ENCODE peak calls at places on chromosomes 16 and 17, in ten cellular contexts. One of them, this sample, is unnamed.

GRCh38 chr16:56203052-56203451 is 11.8 kb downstream of the GNAO1 start:
- DNase-seq in NCI-H524 treated with DMSO at 0.1 percent for 48 hours: no peak
- DNase-seq in endothelial cell: no peak
- DNase-seq in IMR-90: peak; percentile 6
- DNase-seq in activated T-cell treated with anti-CD3 and anti-CD28 coated beads, Interleukin-2, amount 50 U/mL, for 24 hours: peak; percentile 58
- DNase-seq in cerebellar cortex: no peak
- DNase-seq in breast epithelium: no peak
- DNase-seq in adrenal gland: peak; percentile 10
- DNase-seq in kidney tubule cell: peak; percentile 61
- DNase-seq in NCI-H460: peak; percentile 36
- DNase-seq in this sample: no peak

GRCh38 chr17:1003972-1004768 is 7.2 kb downstream of the TIMM22 start:
- DNase-seq in NCI-H524 treated with DMSO at 0.1 percent for 48 hours: no peak
- DNase-seq in endothelial cell: no peak
- DNase-seq in IMR-90: no peak
- DNase-seq in activated T-cell treated with anti-CD3 and anti-CD28 coated beads, Interleukin-2, amount 50 U/mL, for 24 hours: no peak
- DNase-seq in cerebellar cortex: no peak
- DNase-seq in breast epithelium: no peak
- DNase-seq in adrenal gland: peak; percentile 72
- DNase-seq in kidney tubule cell: no peak
- DNase-seq in NCI-H460: no peak
- DNase-seq in this sample: no peak

GRCh38 chr17:72400863-72401262 is 280.0 kb downstream of the SOX9 start:
- DNase-seq in NCI-H524 treated with DMSO at 0.1 percent for 48 hours: no peak
- DNase-seq in endothelial cell: no peak
- DNase-seq in IMR-90: peak; percentile 40
- DNase-seq in activated T-cell treated with anti-CD3 and anti-CD28 coated beads, Interleukin-2, amount 50 U/mL, for 24 hours: no peak
- DNase-seq in cerebellar cortex: no peak
- DNase-seq in breast epithelium: no peak
- DNase-seq in adrenal gland: no peak
- DNase-seq in kidney tubule cell: no peak
- DNase-seq in NCI-H460: no peak
- DNase-seq in this sample: no peak

GRCh38 chr17:65064452-65065019 is 8.0 kb upstream of the GNA13 start:
- DNase-seq in NCI-H524 treated with DMSO at 0.1 percent for 48 hours: no peak
- DNase-seq in endothelial cell: no peak
- DNase-seq in IMR-90: peak; percentile 88
- DNase-seq in activated T-cell treated with anti-CD3 and anti-CD28 coated beads, Interleukin-2, amount 50 U/mL, for 24 hours: no peak
- DNase-seq in cerebellar cortex: no peak
- DNase-seq in breast epithelium: peak; percentile 67
- DNase-seq in adrenal gland: no peak
- DNase-seq in kidney tubule cell: peak; percentile 95
- DNase-seq in NCI-H460: peak; percentile 40
- DNase-seq in this sample: no peak

GRCh38 chr17:76077582-76078110 is 1.3 kb upstream of the ZACN start:
- DNase-seq in NCI-H524 treated with DMSO at 0.1 percent for 48 hours: no peak
- DNase-seq in endothelial cell: no peak
- DNase-seq in IMR-90: no peak
- DNase-seq in activated T-cell treated with anti-CD3 and anti-CD28 coated beads, Interleukin-2, amount 50 U/mL, for 24 hours: no peak
- DNase-seq in cerebellar cortex: no peak
- DNase-seq in breast epithelium: no peak
- DNase-seq in adrenal gland: no peak
- DNase-seq in kidney tubule cell: no peak
- DNase-seq in NCI-H460: no peak
- DNase-seq in this sample: no peak

GRCh38 chr17:21167303-21167702 is 40.5 kb downstream of the DHRS7B start:
- DNase-seq in NCI-H524 treated with DMSO at 0.1 percent for 48 hours: no peak
- DNase-seq in endothelial cell: no peak
- DNase-seq in IMR-90: peak; percentile 5
- DNase-seq in activated T-cell treated with anti-CD3 and anti-CD28 coated beads, Interleukin-2, amount 50 U/mL, for 24 hours: no peak
- DNase-seq in cerebellar cortex: no peak
- DNase-seq in breast epithelium: no peak
- DNase-seq in adrenal gland: no peak
- DNase-seq in kidney tubule cell: no peak
- DNase-seq in NCI-H460: no peak
- DNase-seq in this sample: no peak

GRCh38 chr16:4402439-4403132 is 13.8 kb downstream of the CORO7 start:
- DNase-seq in NCI-H524 treated with DMSO at 0.1 percent for 48 hours: no peak
- DNase-seq in endothelial cell: peak; percentile 93
- DNase-seq in IMR-90: peak; percentile 62
- DNase-seq in activated T-cell treated with anti-CD3 and anti-CD28 coated beads, Interleukin-2, amount 50 U/mL, for 24 hours: peak; percentile 83
- DNase-seq in cerebellar cortex: peak; percentile 80
- DNase-seq in breast epithelium: peak; percentile 74
- DNase-seq in adrenal gland: peak; percentile 87
- DNase-seq in kidney tubule cell: peak; percentile 68
- DNase-seq in NCI-H460: peak; percentile 74
- DNase-seq in this sample: no peak

GRCh38 chr17:38465420-38466345 is 37.4 kb downstream of the ARHGAP23 start:
- DNase-seq in NCI-H524 treated with DMSO at 0.1 percent for 48 hours: no peak
- DNase-seq in endothelial cell: no peak
- DNase-seq in IMR-90: peak; percentile 71
- DNase-seq in activated T-cell treated with anti-CD3 and anti-CD28 coated beads, Interleukin-2, amount 50 U/mL, for 24 hours: no peak
- DNase-seq in cerebellar cortex: peak; percentile 62
- DNase-seq in breast epithelium: peak; percentile 84
- DNase-seq in adrenal gland: peak; percentile 94
- DNase-seq in kidney tubule cell: peak; percentile 51
- DNase-seq in NCI-H460: peak; percentile 30
- DNase-seq in this sample: no peak

GRCh38 chr17:68435876-68436842 is 21.1 kb downstream of the WIPI1 start:
- DNase-seq in NCI-H524 treated with DMSO at 0.1 percent for 48 hours: peak; percentile 58
- DNase-seq in endothelial cell: peak; percentile 82
- DNase-seq in IMR-90: peak; percentile 81
- DNase-seq in activated T-cell treated with anti-CD3 and anti-CD28 coated beads, Interleukin-2, amount 50 U/mL, for 24 hours: peak; percentile 85
- DNase-seq in cerebellar cortex: peak; percentile 72
- DNase-seq in breast epithelium: peak; percentile 70
- DNase-seq in adrenal gland: peak; percentile 89
- DNase-seq in kidney tubule cell: peak; percentile 73
- DNase-seq in NCI-H460: peak; percentile 82
- DNase-seq in this sample: no peak

GRCh38 chr16:89195521-89196171 is 4.7 kb downstream of the SLC22A31 start:
- DNase-seq in NCI-H524 treated with DMSO at 0.1 percent for 48 hours: no peak
- DNase-seq in endothelial cell: no peak
- DNase-seq in IMR-90: no peak
- DNase-seq in activated T-cell treated with anti-CD3 and anti-CD28 coated beads, Interleukin-2, amount 50 U/mL, for 24 hours: no peak
- DNase-seq in cerebellar cortex: no peak
- DNase-seq in breast epithelium: no peak
- DNase-seq in adrenal gland: no peak
- DNase-seq in kidney tubule cell: no peak
- DNase-seq in NCI-H460: no peak
- DNase-seq in this sample: no peak

GRCh38 chr17:45775576-45776011 is 8.5 kb upstream of the CRHR1 start:
- DNase-seq in NCI-H524 treated with DMSO at 0.1 percent for 48 hours: peak; percentile 75
- DNase-seq in endothelial cell: no peak
- DNase-seq in IMR-90: no peak
- DNase-seq in activated T-cell treated with anti-CD3 and anti-CD28 coated beads, Interleukin-2, amount 50 U/mL, for 24 hours: no peak
- DNase-seq in cerebellar cortex: peak; percentile 67
- DNase-seq in breast epithelium: peak; percentile 61
- DNase-seq in adrenal gland: peak; percentile 86
- DNase-seq in kidney tubule cell: peak; percentile 70
- DNase-seq in NCI-H460: no peak
- DNase-seq in this sample: no peak

GRCh38 chr17:33778505-33779398 is 476.3 kb upstream of the CCL2 start:
- DNase-seq in NCI-H524 treated with DMSO at 0.1 percent for 48 hours: no peak
- DNase-seq in endothelial cell: peak; percentile 58
- DNase-seq in IMR-90: peak; percentile 69
- DNase-seq in activated T-cell treated with anti-CD3 and anti-CD28 coated beads, Interleukin-2, amount 50 U/mL, for 24 hours: peak; percentile 38
- DNase-seq in cerebellar cortex: peak; percentile 68
- DNase-seq in breast epithelium: peak; percentile 20
- DNase-seq in adrenal gland: peak; percentile 58
- DNase-seq in kidney tubule cell: peak; percentile 74
- DNase-seq in NCI-H460: peak; percentile 30
- DNase-seq in this sample: no peak

GRCh38 chr16:31471875-31472558 is at the start of gene TGFB1I1:
- DNase-seq in NCI-H524 treated with DMSO at 0.1 percent for 48 hours: no peak
- DNase-seq in endothelial cell: no peak
- DNase-seq in IMR-90: peak; percentile 80
- DNase-seq in activated T-cell treated with anti-CD3 and anti-CD28 coated beads, Interleukin-2, amount 50 U/mL, for 24 hours: no peak
- DNase-seq in cerebellar cortex: no peak
- DNase-seq in breast epithelium: peak; percentile 65
- DNase-seq in adrenal gland: peak; percentile 40
- DNase-seq in kidney tubule cell: peak; percentile 55
- DNase-seq in NCI-H460: no peak
- DNase-seq in this sample: no peak

GRCh38 chr17:28133562-28133970 is 91.1 kb downstream of the NLK start:
- DNase-seq in NCI-H524 treated with DMSO at 0.1 percent for 48 hours: no peak
- DNase-seq in endothelial cell: no peak
- DNase-seq in IMR-90: peak; percentile 89
- DNase-seq in activated T-cell treated with anti-CD3 and anti-CD28 coated beads, Interleukin-2, amount 50 U/mL, for 24 hours: no peak
- DNase-seq in cerebellar cortex: no peak
- DNase-seq in breast epithelium: no peak
- DNase-seq in adrenal gland: no peak
- DNase-seq in kidney tubule cell: peak; percentile 82
- DNase-seq in NCI-H460: no peak
- DNase-seq in this sample: no peak

GRCh38 chr16:24430937-24431760 is 108.2 kb upstream of the RBBP6 start:
- DNase-seq in NCI-H524 treated with DMSO at 0.1 percent for 48 hours: no peak
- DNase-seq in endothelial cell: no peak
- DNase-seq in IMR-90: no peak
- DNase-seq in activated T-cell treated with anti-CD3 and anti-CD28 coated beads, Interleukin-2, amount 50 U/mL, for 24 hours: no peak
- DNase-seq in cerebellar cortex: no peak
- DNase-seq in breast epithelium: no peak
- DNase-seq in adrenal gland: no peak
- DNase-seq in kidney tubule cell: peak; percentile 28
- DNase-seq in NCI-H460: no peak
- DNase-seq in this sample: no peak

GRCh38 chr16:85390511-85391174 is 222.5 kb upstream of the GSE1 start:
- DNase-seq in NCI-H524 treated with DMSO at 0.1 percent for 48 hours: no peak
- DNase-seq in endothelial cell: peak; percentile 3
- DNase-seq in IMR-90: peak; percentile 95
- DNase-seq in activated T-cell treated with anti-CD3 and anti-CD28 coated beads, Interleukin-2, amount 50 U/mL, for 24 hours: no peak
- DNase-seq in cerebellar cortex: peak; percentile 45
- DNase-seq in breast epithelium: peak; percentile 68
- DNase-seq in adrenal gland: peak; percentile 98
- DNase-seq in kidney tubule cell: peak; percentile 88
- DNase-seq in NCI-H460: peak; percentile 57
- DNase-seq in this sample: no peak

GRCh38 chr17:59439261-59439660 is 107.8 kb downstream of the YPEL2 start:
- DNase-seq in NCI-H524 treated with DMSO at 0.1 percent for 48 hours: no peak
- DNase-seq in endothelial cell: no peak
- DNase-seq in IMR-90: no peak
- DNase-seq in activated T-cell treated with anti-CD3 and anti-CD28 coated beads, Interleukin-2, amount 50 U/mL, for 24 hours: no peak
- DNase-seq in cerebellar cortex: no peak
- DNase-seq in breast epithelium: no peak
- DNase-seq in adrenal gland: no peak
- DNase-seq in kidney tubule cell: peak; percentile 64
- DNase-seq in NCI-H460: no peak
- DNase-seq in this sample: no peak

GRCh38 chr16:47519996-47520679 is 59.0 kb downstream of the PHKB start:
- DNase-seq in NCI-H524 treated with DMSO at 0.1 percent for 48 hours: no peak
- DNase-seq in endothelial cell: no peak
- DNase-seq in IMR-90: no peak
- DNase-seq in activated T-cell treated with anti-CD3 and anti-CD28 coated beads, Interleukin-2, amount 50 U/mL, for 24 hours: no peak
- DNase-seq in cerebellar cortex: no peak
- DNase-seq in breast epithelium: no peak
- DNase-seq in adrenal gland: peak; percentile 48
- DNase-seq in kidney tubule cell: no peak
- DNase-seq in NCI-H460: no peak
- DNase-seq in this sample: no peak

GRCh38 chr17:34917381-34917780 is 43.9 kb downstream of the CCT6B start:
- DNase-seq in NCI-H524 treated with DMSO at 0.1 percent for 48 hours: no peak
- DNase-seq in endothelial cell: no peak
- DNase-seq in IMR-90: no peak
- DNase-seq in activated T-cell treated with anti-CD3 and anti-CD28 coated beads, Interleukin-2, amount 50 U/mL, for 24 hours: no peak
- DNase-seq in cerebellar cortex: peak; percentile 89
- DNase-seq in breast epithelium: peak; percentile 54
- DNase-seq in adrenal gland: no peak
- DNase-seq in kidney tubule cell: no peak
- DNase-seq in NCI-H460: no peak
- DNase-seq in this sample: no peak

GRCh38 chr17:60526726-60527125 is 684 bp upstream of the APPBP2 start:
- DNase-seq in NCI-H524 treated with DMSO at 0.1 percent for 48 hours: no peak
- DNase-seq in endothelial cell: no peak
- DNase-seq in IMR-90: peak; percentile 48
- DNase-seq in activated T-cell treated with anti-CD3 and anti-CD28 coated beads, Interleukin-2, amount 50 U/mL, for 24 hours: no peak
- DNase-seq in cerebellar cortex: no peak
- DNase-seq in breast epithelium: no peak
- DNase-seq in adrenal gland: no peak
- DNase-seq in kidney tubule cell: peak; percentile 12
- DNase-seq in NCI-H460: no peak
- DNase-seq in this sample: no peak

GRCh38 chr17:27654654-27655524 is 23.9 kb downstream of the LGALS9 start:
- DNase-seq in NCI-H524 treated with DMSO at 0.1 percent for 48 hours: peak; percentile 65
- DNase-seq in endothelial cell: peak; percentile 87
- DNase-seq in IMR-90: peak; percentile 45
- DNase-seq in activated T-cell treated with anti-CD3 and anti-CD28 coated beads, Interleukin-2, amount 50 U/mL, for 24 hours: peak; percentile 81
- DNase-seq in cerebellar cortex: peak; percentile 68
- DNase-seq in breast epithelium: no peak
- DNase-seq in adrenal gland: peak; percentile 80
- DNase-seq in kidney tubule cell: peak; percentile 79
- DNase-seq in NCI-H460: peak; percentile 81
- DNase-seq in this sample: no peak

GRCh38 chr17:42171831-42172230 is 9.1 kb downstream of the KCNH4 start:
- DNase-seq in NCI-H524 treated with DMSO at 0.1 percent for 48 hours: no peak
- DNase-seq in endothelial cell: no peak
- DNase-seq in IMR-90: no peak
- DNase-seq in activated T-cell treated with anti-CD3 and anti-CD28 coated beads, Interleukin-2, amount 50 U/mL, for 24 hours: no peak
- DNase-seq in cerebellar cortex: no peak
- DNase-seq in breast epithelium: no peak
- DNase-seq in adrenal gland: no peak
- DNase-seq in kidney tubule cell: no peak
- DNase-seq in NCI-H460: no peak
- DNase-seq in this sample: no peak

GRCh38 chr17:44416558-44417289 is 27.3 kb upstream of the ITGA2B start:
- DNase-seq in NCI-H524 treated with DMSO at 0.1 percent for 48 hours: no peak
- DNase-seq in endothelial cell: no peak
- DNase-seq in IMR-90: no peak
- DNase-seq in activated T-cell treated with anti-CD3 and anti-CD28 coated beads, Interleukin-2, amount 50 U/mL, for 24 hours: no peak
- DNase-seq in cerebellar cortex: no peak
- DNase-seq in breast epithelium: no peak
- DNase-seq in adrenal gland: no peak
- DNase-seq in kidney tubule cell: peak; percentile 22
- DNase-seq in NCI-H460: no peak
- DNase-seq in this sample: no peak

GRCh38 chr16:70760221-70760620 is 40.7 kb downstream of the VAC14 start:
- DNase-seq in NCI-H524 treated with DMSO at 0.1 percent for 48 hours: no peak
- DNase-seq in endothelial cell: no peak
- DNase-seq in IMR-90: no peak
- DNase-seq in activated T-cell treated with anti-CD3 and anti-CD28 coated beads, Interleukin-2, amount 50 U/mL, for 24 hours: no peak
- DNase-seq in cerebellar cortex: no peak
- DNase-seq in breast epithelium: no peak
- DNase-seq in adrenal gland: no peak
- DNase-seq in kidney tubule cell: no peak
- DNase-seq in NCI-H460: no peak
- DNase-seq in this sample: no peak

GRCh38 chr17:48052956-48053757 is 5.0 kb downstream of the NFE2L1 start:
- DNase-seq in NCI-H524 treated with DMSO at 0.1 percent for 48 hours: no peak
- DNase-seq in endothelial cell: no peak
- DNase-seq in IMR-90: peak; percentile 40
- DNase-seq in activated T-cell treated with anti-CD3 and anti-CD28 coated beads, Interleukin-2, amount 50 U/mL, for 24 hours: no peak
- DNase-seq in cerebellar cortex: peak; percentile 46
- DNase-seq in breast epithelium: peak; percentile 65
- DNase-seq in adrenal gland: peak; percentile 87
- DNase-seq in kidney tubule cell: peak; percentile 57
- DNase-seq in NCI-H460: no peak
- DNase-seq in this sample: no peak

GRCh38 chr16:87713469-87714229 is 52.1 kb downstream of the KLHDC4 start:
- DNase-seq in NCI-H524 treated with DMSO at 0.1 percent for 48 hours: no peak
- DNase-seq in endothelial cell: no peak
- DNase-seq in IMR-90: no peak
- DNase-seq in activated T-cell treated with anti-CD3 and anti-CD28 coated beads, Interleukin-2, amount 50 U/mL, for 24 hours: peak; percentile 65
- DNase-seq in cerebellar cortex: no peak
- DNase-seq in breast epithelium: no peak
- DNase-seq in adrenal gland: no peak
- DNase-seq in kidney tubule cell: no peak
- DNase-seq in NCI-H460: no peak
- DNase-seq in this sample: no peak

GRCh38 chr17:36534117-36534880 is at the start of gene MYO19:
- DNase-seq in NCI-H524 treated with DMSO at 0.1 percent for 48 hours: peak; percentile 23
- DNase-seq in endothelial cell: peak; percentile 62
- DNase-seq in IMR-90: peak; percentile 44
- DNase-seq in activated T-cell treated with anti-CD3 and anti-CD28 coated beads, Interleukin-2, amount 50 U/mL, for 24 hours: no peak
- DNase-seq in cerebellar cortex: peak; percentile 79
- DNase-seq in breast epithelium: peak; percentile 67
- DNase-seq in adrenal gland: peak; percentile 84
- DNase-seq in kidney tubule cell: peak; percentile 78
- DNase-seq in NCI-H460: peak; percentile 48
- DNase-seq in this sample: no peak